ENCODE peak calls at places on chromosome 15, in ten cellular contexts. S, C, K, D, U, O, J, M, T and H are unnamed samples.

GRCh38 chr15:70783610-70784021 is 20.3 kb upstream of the UACA start:
- DNase-seq in K (no peak), U (no peak), O (no peak), C (peak; percentile 85), S (no peak), M (no peak), D (no peak), J (no peak), T (no peak), H (no peak)

GRCh38 chr15:96972201-96972600 is 641.7 kb downstream of the NR2F2 start:
- DNase-seq in S (no peak), C (no peak), M (no peak), J (no peak), T (no peak), K (no peak), U (no peak), O (no peak), D (no peak), H (no peak)

GRCh38 chr15:27324871-27325270 is 353.9 kb downstream of the GABRG3 start:
- DNase-seq in K (no peak), C (no peak), D (no peak), U (no peak), S (no peak), T (no peak), O (no peak), M (no peak), J (no peak), H (no peak)

GRCh38 chr15:67085237-67085817 is 19.9 kb downstream of the SMAD3 start:
- DNase-seq in T (no peak), S (no peak), O (peak; percentile 36), U (no peak), M (no peak), K (no peak), C (no peak), J (no peak), D (no peak), H (no peak)

GRCh38 chr15:31304736-31305365 is 21.8 kb upstream of the KLF13 start:
- DNase-seq in K (no peak), S (peak; percentile 64), D (no peak), C (no peak), M (no peak), U (no peak), J (peak; percentile 49), O (no peak), T (no peak), H (no peak)

GRCh38 chr15:35741881-35742280 is 195.9 kb upstream of the DPH6 start:
- DNase-seq in D (no peak), O (no peak), K (no peak), S (no peak), U (no peak), T (no peak), J (no peak), C (no peak), M (no peak), H (no peak)

GRCh38 chr15:40873625-40874561 is at the start of gene RHOV:
- DNase-seq in U (peak; percentile 39), M (peak; percentile 41), J (peak; percentile 96), S (peak; percentile 49), T (peak; percentile 89), C (peak; percentile 39), O (peak; percentile 15), D (no peak), K (no peak), H (no peak)

GRCh38 chr15:82928711-82929110 is 23.8 kb downstream of the HOMER2 start:
- DNase-seq in D (no peak), M (no peak), T (no peak), O (no peak), K (no peak), S (no peak), U (no peak), J (no peak), C (peak; percentile 24), H (no peak)

GRCh38 chr15:67196672-67197363 is 57.6 kb downstream of the AAGAB start:
- DNase-seq in J (no peak), O (no peak), T (no peak), S (no peak), D (no peak), M (no peak), U (no peak), C (peak; percentile 73), K (no peak), H (no peak)

GRCh38 chr15:43370975-43371974 is at the start of the genes TUBGCP4 and ZSCAN29:
- DNase-seq in U (peak; percentile 58), M (peak; percentile 70), C (peak; percentile 78), O (peak; percentile 74), J (peak; percentile 97), D (peak; percentile 60), K (peak; percentile 89), S (peak; percentile 81), T (peak; percentile 88), H (peak; percentile 56)

GRCh38 chr15:45048784-45049631 is 26.0 kb downstream of the SORD start:
- DNase-seq in C (no peak), K (no peak), D (no peak), J (peak; percentile 55), T (no peak), M (no peak), S (peak; percentile 71), O (peak; percentile 96), U (no peak), H (no peak)

GRCh38 chr15:100115711-100116090 is 226.1 kb downstream of the ADAMTS17 start:
- DNase-seq in S (no peak), M (no peak), K (no peak), C (peak; percentile 62), D (no peak), T (no peak), U (no peak), O (no peak), J (no peak), H (no peak)

GRCh38 chr15:38857814-38858213 is 293.2 kb upstream of the RASGRP1 start:
- DNase-seq in C (no peak), O (no peak), K (no peak), M (no peak), J (no peak), S (no peak), U (no peak), D (no peak), T (no peak), H (no peak)

GRCh38 chr15:38941399-38941953 is 376.9 kb upstream of the RASGRP1 start:
- DNase-seq in J (no peak), D (no peak), C (peak; percentile 40), S (no peak), K (no peak), M (no peak), T (no peak), O (no peak), U (no peak), H (no peak)

GRCh38 chr15:35142578-35142977 is 57.5 kb upstream of the NANOGP8 start:
- DNase-seq in O (no peak), T (no peak), J (peak; percentile 42), S (no peak), D (no peak), K (no peak), M (no peak), U (no peak), C (no peak), H (no peak)

GRCh38 chr15:41332788-41333527 is at the start of gene NUSAP1:
- DNase-seq in U (no peak), O (peak; percentile 64), M (no peak), T (no peak), C (no peak), J (no peak), K (peak; percentile 12), D (no peak), S (no peak), H (no peak)